ENCODE peak calls at places on chromosomes 5 and 9, in five cellular contexts. W, C, J, Z and U are unnamed samples.
A peak's percentile ranks its signal among the peaks of the same experiment; 100 is the strongest.

GRCh38 chr5:103021310-103021709 is 98.6 kb downstream of the GIN1 start:
- DNase-seq in W (peak; percentile 26), C (no peak), J (no peak), Z (no peak), U (peak; percentile 35)

GRCh38 chr9:18982246-18982589 is 50.8 kb downstream of the SAXO1 start:
- DNase-seq in W (no peak), C (no peak), J (no peak), Z (no peak), U (peak; percentile 5)

GRCh38 chr5:165722401-165722800 is 2217.0 kb downstream of the MAT2B start:
- DNase-seq in W (no peak), C (no peak), J (no peak), Z (no peak), U (no peak)

GRCh38 chr5:156678484-156678883 is 171.6 kb upstream of the PPP1R2B start:
- DNase-seq in W (no peak), C (no peak), J (no peak), Z (no peak), U (no peak)

GRCh38 chr9:96391021-96391765 is 7.7 kb upstream of the SLC35D2 start:
- DNase-seq in W (peak; percentile 37), C (peak; percentile 79), J (no peak), Z (no peak), U (no peak)

GRCh38 chr9:212265-212664 is 2.4 kb upstream of the DOCK8 start:
- DNase-seq in W (no peak), C (no peak), J (no peak), Z (no peak), U (no peak)

GRCh38 chr9:109813829-109814228 is 33.8 kb downstream of the PALM2AKAP2 start:
- DNase-seq in W (no peak), C (no peak), J (no peak), Z (no peak), U (no peak)

GRCh38 chr5:132253452-132254320 is 3.8 kb upstream of the PDLIM4 start:
- DNase-seq in W (no peak), C (no peak), J (no peak), Z (no peak), U (no peak)

GRCh38 chr9:100011062-100011681 is 87.6 kb downstream of the ERP44 start:
- DNase-seq in W (peak; percentile 67), C (peak; percentile 47), J (no peak), Z (peak; percentile 79), U (peak; percentile 29)

GRCh38 chr9:36873247-36873875 is 160.7 kb downstream of the PAX5 start:
- DNase-seq in W (peak; percentile 49), C (peak; percentile 87), J (peak; percentile 89), Z (peak; percentile 88), U (peak; percentile 40)

GRCh38 chr5:17860660-17861315 is 226.5 kb downstream of the TAF11L14 start:
- DNase-seq in W (peak; percentile 32), C (no peak), J (no peak), Z (no peak), U (peak; percentile 65)

GRCh38 chr5:53008751-53009150 is 19.6 kb downstream of the ITGA2 start:
- DNase-seq in W (peak; percentile 84), C (no peak), J (no peak), Z (no peak), U (peak; percentile 85)

GRCh38 chr5:17216974-17217325 is 481 bp upstream of the BASP1 start:
- DNase-seq in W (peak; percentile 51), C (peak; percentile 81), J (no peak), Z (peak; percentile 74), U (no peak)

GRCh38 chr9:104951487-104951886 is 23.5 kb upstream of the ABCA1 start:
- DNase-seq in W (no peak), C (no peak), J (no peak), Z (no peak), U (no peak)

GRCh38 chr9:121604242-121604641 is 47.2 kb upstream of the DAB2IP start:
- DNase-seq in W (no peak), C (peak; percentile 35), J (no peak), Z (peak; percentile 61), U (no peak)

GRCh38 chr5:51381801-51382507 is 1.3 kb upstream of the ISL1 start:
- DNase-seq in W (no peak), C (no peak), J (no peak), Z (no peak), U (no peak)

GRCh38 chr9:111427186-111427585 is 57.0 kb downstream of the ECPAS start:
- DNase-seq in W (peak; percentile 67), C (no peak), J (no peak), Z (no peak), U (peak; percentile 5)

GRCh38 chr5:140178082-140178410 is 3.1 kb downstream of the CYSTM1 start:
- DNase-seq in W (no peak), C (no peak), J (no peak), Z (no peak), U (no peak)
- H3K27ac ChIP-seq in W (no peak overlapping the region), C (peak overlapping the region; percentile 18), J (no peak overlapping the region), Z (no peak overlapping the region), U (no peak overlapping the region)

GRCh38 chr9:127008076-127008475 is 93.5 kb downstream of the RALGPS1 start:
- DNase-seq in W (no peak), C (no peak), J (no peak), Z (no peak), U (no peak)
- H3K4me2 ChIP-seq in W (no peak overlapping the region), C (no peak overlapping the region), J (no peak overlapping the region), Z (no peak overlapping the region), U (no peak overlapping the region)

GRCh38 chr9:6955251-6955921 is 197.6 kb downstream of the KDM4C start:
- DNase-seq in W (peak; percentile 77), C (peak; percentile 14), J (no peak), Z (peak; percentile 19), U (no peak)
- H3K27ac ChIP-seq in W (no peak overlapping the region), C (no peak overlapping the region), J (peak overlapping the region; percentile 26), Z (peak overlapping the region; percentile 30), U (no peak overlapping the region)

DNA sequence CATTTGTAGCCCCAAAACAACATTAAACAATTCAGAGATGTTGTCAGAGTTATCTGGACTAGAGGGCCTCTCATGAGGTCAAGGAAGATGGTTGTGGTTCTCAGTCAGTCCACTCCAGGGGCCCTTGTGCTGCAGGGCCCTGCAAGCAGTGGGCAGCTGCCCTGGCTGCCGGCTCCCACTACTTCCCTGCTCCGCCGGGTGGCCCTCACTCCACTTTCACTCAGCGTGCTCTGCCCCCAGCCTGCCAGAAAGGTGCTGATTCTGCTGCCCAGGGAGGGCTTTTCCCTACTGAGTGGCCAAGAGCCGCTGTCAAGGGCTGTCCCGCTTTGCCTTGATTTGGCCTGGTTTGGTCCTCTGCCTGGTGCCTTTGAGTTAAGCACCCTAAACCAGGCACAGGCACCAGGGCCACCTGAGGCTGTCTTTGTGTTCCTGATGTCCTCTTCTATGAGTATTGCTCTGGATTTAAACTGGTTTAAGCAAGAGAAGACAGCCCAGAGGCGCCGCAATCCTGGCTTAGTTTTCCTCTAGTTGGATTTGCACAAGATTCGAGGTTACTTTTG is 117.2 kb downstream of the GADD45G start:
- DNase-seq in W (no peak), C (no peak), J (no peak), Z (no peak), U (no peak)
- H3K4me2 ChIP-seq in W (no peak overlapping the region), C (no peak overlapping the region), J (no peak overlapping the region), Z (no peak overlapping the region), U (no peak overlapping the region)

GRCh38 chr5:139147743-139148079 is 50.5 kb downstream of the SIL1 start:
- DNase-seq in W (peak; percentile 54), C (peak; percentile 33), J (no peak), Z (no peak), U (peak; percentile 52)
- H3K27ac ChIP-seq in W (no peak overlapping the region), C (peak overlapping the region; percentile 48), J (no peak overlapping the region), Z (no peak overlapping the region), U (no peak overlapping the region)

GRCh38 chr9:34158362-34158869 is 20.4 kb upstream of the UBAP1 start:
- DNase-seq in W (peak; percentile 80), C (peak; percentile 79), J (no peak), Z (no peak), U (peak; percentile 96)

GRCh38 chr9:34157308-34157707 is 21.5 kb upstream of the UBAP1 start:
- DNase-seq in W (no peak), C (no peak), J (no peak), Z (no peak), U (no peak)

GRCh38 chr9:34157898-34158297 is 20.9 kb upstream of the UBAP1 start:
- DNase-seq in W (no peak), C (no peak), J (no peak), Z (no peak), U (no peak)

GRCh38 chr9:34151398-34151797 is 24.9 kb upstream of the DCAF12 start:
- DNase-seq in W (no peak), C (no peak), J (no peak), Z (no peak), U (no peak)

DNA sequence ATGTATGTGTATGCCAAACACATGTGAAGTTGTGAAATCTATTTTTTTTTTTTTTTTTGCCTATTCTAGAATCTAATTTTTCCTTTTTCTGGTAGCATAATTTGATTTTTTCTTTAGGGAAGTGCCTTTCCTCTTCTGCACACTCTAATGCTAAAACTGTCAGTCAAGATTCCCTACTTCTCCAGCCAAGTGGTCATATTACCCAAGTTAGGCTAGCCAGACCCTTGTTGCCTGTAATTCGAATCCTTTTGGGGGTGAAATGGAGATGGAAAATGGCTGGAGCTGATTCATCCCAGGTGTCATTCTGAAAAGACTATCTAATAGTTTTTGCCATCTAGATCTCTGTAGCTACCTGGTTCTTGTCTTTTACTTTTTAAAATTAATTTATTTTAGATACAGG is 24.8 kb upstream of the UBAP1 start:
- DNase-seq in W (no peak), C (no peak), J (no peak), Z (peak; percentile 28), U (no peak)
- H3K4me2 ChIP-seq in W (no peak overlapping the region), C (no peak overlapping the region), J (no peak overlapping the region), Z (no peak overlapping the region), U (no peak overlapping the region)

GRCh38 chr5:79956173-79956670 is 34.8 kb downstream of the MTX3 start:
- DNase-seq in W (peak; percentile 44), C (no peak), J (no peak), Z (no peak), U (peak; percentile 93)
- H3K27ac ChIP-seq in W (no peak overlapping the region), C (no peak overlapping the region), J (no peak overlapping the region), Z (no peak overlapping the region), U (peak overlapping the region; percentile 69)

DNA sequence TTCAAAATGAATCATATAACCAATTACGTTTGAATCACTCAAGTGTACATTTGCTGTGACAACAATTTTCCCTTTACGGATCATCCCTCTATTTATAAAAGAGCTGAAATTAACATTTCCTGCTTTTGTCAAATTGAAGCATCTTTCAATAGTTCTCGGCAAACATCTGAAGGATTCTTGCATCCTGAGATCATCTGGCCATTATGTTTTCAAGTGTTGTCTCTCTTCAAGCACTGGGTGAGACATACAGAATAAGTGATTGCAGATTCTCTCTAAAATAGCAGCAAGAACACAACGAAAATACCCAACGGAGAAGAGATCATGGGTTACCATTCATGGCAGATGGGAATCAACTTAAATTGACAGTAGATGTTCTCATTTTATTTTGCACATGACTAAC is 283.4 kb upstream of the GRAMD2B start:
- DNase-seq in W (peak; percentile 7), C (no peak), J (no peak), Z (peak; percentile 78), U (no peak)
- H3K4me2 ChIP-seq in W (peak overlapping the region; percentile 35), C (no peak overlapping the region), J (no peak overlapping the region), Z (peak overlapping the region; percentile 16), U (no peak overlapping the region)

GRCh38 chr9:14347408-14348224 is 33.7 kb upstream of the NFIB start:
- DNase-seq in W (no peak), C (no peak), J (peak; percentile 81), Z (peak; percentile 76), U (peak; percentile 67)
- H3K27ac ChIP-seq in W (no peak overlapping the region), C (peak overlapping the region; percentile 84), J (no peak overlapping the region), Z (no peak overlapping the region), U (peak overlapping the region; percentile 6)

GRCh38 chr5:30347858-30348257 is 845.6 kb upstream of the CDH6 start:
- DNase-seq in W (no peak), C (no peak), J (no peak), Z (no peak), U (no peak)
- H3K4me2 ChIP-seq in W (no peak overlapping the region), C (no peak overlapping the region), J (no peak overlapping the region), Z (no peak overlapping the region), U (no peak overlapping the region)